ENCODE peak calls at places on chromosomes 13 and 19, in four cellular contexts. One of them, this sample, is unnamed.

GRCh38 chr19:5144545-5145179 is 175.7 kb downstream of the KDM4B start:
- DNase-seq in heart right ventricle: no peak
- DNase-seq in IMR-90: no peak
- DNase-seq in cardiac muscle cell: no peak
- DNase-seq in this sample: peak; percentile 42

GRCh38 chr13:75437582-75438318 is 44.2 kb downstream of the TBC1D4 start:
- DNase-seq in heart right ventricle: no peak
- DNase-seq in cardiac muscle cell: peak; percentile 71
- DNase-seq in IMR-90: peak; percentile 35
- DNase-seq in this sample: no peak

GRCh38 chr13:41601718-41602445 is 144.5 kb downstream of the RGCC start:
- DNase-seq in IMR-90: no peak
- DNase-seq in cardiac muscle cell: no peak
- DNase-seq in heart right ventricle: no peak
- DNase-seq in this sample: no peak

GRCh38 chr19:6023085-6023682 is 45.2 kb upstream of the RANBP3 start:
- DNase-seq in IMR-90: peak; percentile 71
- DNase-seq in cardiac muscle cell: no peak
- DNase-seq in heart right ventricle: no peak
- DNase-seq in this sample: no peak

GRCh38 chr19:17794412-17794730 is 567 bp upstream of the B3GNT3 start:
- DNase-seq in heart right ventricle: no peak
- DNase-seq in cardiac muscle cell: no peak
- DNase-seq in IMR-90: no peak
- DNase-seq in this sample: no peak

GRCh38 chr13:99086869-99087129 is 108.9 kb upstream of the DOCK9 start:
- DNase-seq in heart right ventricle: no peak
- DNase-seq in cardiac muscle cell: no peak
- DNase-seq in IMR-90: no peak
- DNase-seq in this sample: peak; percentile 76

GRCh38 chr19:41356984-41357739 is 3.4 kb upstream of the TGFB1 start:
- DNase-seq in cardiac muscle cell: no peak
- DNase-seq in IMR-90: no peak
- DNase-seq in heart right ventricle: no peak
- DNase-seq in this sample: no peak

GRCh38 chr19:49157445-49158224 is at the start of gene TRPM4:
- DNase-seq in IMR-90: peak; percentile 61
- DNase-seq in cardiac muscle cell: peak; percentile 96
- DNase-seq in heart right ventricle: peak; percentile 96
- DNase-seq in this sample: peak; percentile 96

GRCh38 chr19:7145494-7145893 is 76.0 kb downstream of the ZNF557 start:
- DNase-seq in cardiac muscle cell: no peak
- DNase-seq in IMR-90: no peak
- DNase-seq in heart right ventricle: no peak
- DNase-seq in this sample: no peak

GRCh38 chr19:28393574-28394336 is 819.2 kb downstream of the UQCRFS1 start:
- DNase-seq in heart right ventricle: no peak
- DNase-seq in cardiac muscle cell: no peak
- DNase-seq in IMR-90: no peak
- DNase-seq in this sample: no peak

GRCh38 chr13:113981611-113982295 is 7.9 kb upstream of the C13orf46 start:
- DNase-seq in heart right ventricle: no peak
- DNase-seq in cardiac muscle cell: no peak
- DNase-seq in IMR-90: no peak
- DNase-seq in this sample: peak; percentile 37

GRCh38 chr13:91809161-91809560 is 410.7 kb downstream of the GPC5 start:
- DNase-seq in heart right ventricle: no peak
- DNase-seq in IMR-90: no peak
- DNase-seq in cardiac muscle cell: no peak
- DNase-seq in this sample: no peak

GRCh38 chr19:38676023-38676877 is 28.8 kb downstream of the ACTN4 start:
- DNase-seq in heart right ventricle: no peak
- DNase-seq in IMR-90: peak; percentile 78
- DNase-seq in cardiac muscle cell: no peak
- DNase-seq in this sample: peak; percentile 62

GRCh38 chr13:72151241-72151640 is 284.2 kb upstream of the DACH1 start:
- DNase-seq in heart right ventricle: no peak
- DNase-seq in IMR-90: no peak
- DNase-seq in cardiac muscle cell: no peak
- DNase-seq in this sample: no peak

GRCh38 chr19:1026189-1027019 is at the start of gene CNN2:
- DNase-seq in cardiac muscle cell: peak; percentile 95
- DNase-seq in IMR-90: peak; percentile 67
- DNase-seq in heart right ventricle: peak; percentile 82
- DNase-seq in this sample: peak; percentile 93

GRCh38 chr13:69676286-69676685 is 431.3 kb upstream of the ATXN8OS start:
- DNase-seq in cardiac muscle cell: no peak
- DNase-seq in heart right ventricle: no peak
- DNase-seq in IMR-90: no peak
- DNase-seq in this sample: no peak

GRCh38 chr19:4606921-4607678 is 32.2 kb upstream of the TNFAIP8L1 start:
- DNase-seq in heart right ventricle: peak; percentile 76
- DNase-seq in cardiac muscle cell: peak; percentile 65
- DNase-seq in IMR-90: no peak
- DNase-seq in this sample: peak; percentile 46

GRCh38 chr13:98443329-98443728 is 133.6 kb downstream of the STK24 start:
- DNase-seq in cardiac muscle cell: no peak
- DNase-seq in heart right ventricle: no peak
- DNase-seq in IMR-90: peak; percentile 92
- DNase-seq in this sample: no peak

GRCh38 chr19:7242601-7243258 is 51.5 kb downstream of the INSR start:
- DNase-seq in IMR-90: peak; percentile 64
- DNase-seq in cardiac muscle cell: no peak
- DNase-seq in heart right ventricle: no peak
- DNase-seq in this sample: no peak

GRCh38 chr13:50616101-50616500 is 227.4 kb downstream of the DLEU7 start:
- DNase-seq in cardiac muscle cell: no peak
- DNase-seq in IMR-90: peak; percentile 51
- DNase-seq in heart right ventricle: no peak
- DNase-seq in this sample: no peak

GRCh38 chr19:50308991-50309390 is 20.2 kb downstream of the KCNC3 start:
- DNase-seq in heart right ventricle: no peak
- DNase-seq in cardiac muscle cell: no peak
- DNase-seq in IMR-90: no peak
- DNase-seq in this sample: no peak

GRCh38 chr19:44847144-44848035 is 1.3 kb downstream of the NECTIN2 start:
- DNase-seq in heart right ventricle: peak; percentile 74
- DNase-seq in cardiac muscle cell: peak; percentile 83
- DNase-seq in IMR-90: peak; percentile 58
- DNase-seq in this sample: peak; percentile 90

GRCh38 chr19:44848036-44848804 is 2.1 kb downstream of the NECTIN2 start:
- DNase-seq in cardiac muscle cell: peak; percentile 44
- DNase-seq in heart right ventricle: peak; percentile 26
- DNase-seq in IMR-90: peak; percentile 57
- DNase-seq in this sample: peak; percentile 76

GRCh38 chr19:44846455-44847143 is 502 bp downstream of the NECTIN2 start:
- DNase-seq in cardiac muscle cell: peak; percentile 76
- DNase-seq in IMR-90: no peak
- DNase-seq in heart right ventricle: no peak
- DNase-seq in this sample: peak; percentile 75

GRCh38 chr19:44845612-44846454 is at the start of gene NECTIN2:
- DNase-seq in heart right ventricle: peak; percentile 100
- DNase-seq in IMR-90: peak; percentile 98
- DNase-seq in cardiac muscle cell: peak; percentile 100
- DNase-seq in this sample: peak; percentile 100

DNA sequence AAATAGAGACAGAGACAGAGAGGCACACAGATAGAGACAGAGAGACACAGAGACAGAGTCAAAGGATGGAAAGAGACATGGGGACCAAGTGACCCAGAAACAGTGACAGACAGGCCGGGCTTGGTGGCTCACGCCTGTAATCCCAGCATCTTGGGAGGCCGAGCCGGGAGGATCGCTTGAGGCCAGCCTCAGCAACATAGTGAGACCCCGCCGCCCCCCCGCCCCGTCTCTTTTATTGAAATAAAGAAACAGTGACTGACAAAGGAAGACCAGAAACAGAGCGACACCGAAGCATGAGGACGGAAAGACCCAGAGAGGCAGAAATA is 848 bp upstream of the NECTIN2 start:
- DNase-seq in heart right ventricle: peak; percentile 35
- DNase-seq in cardiac muscle cell: no peak
- DNase-seq in IMR-90: no peak
- DNase-seq in this sample: peak; percentile 51
- H3K4me3 ChIP-seq in heart right ventricle: no peak overlapping the region
- H3K4me3 ChIP-seq in cardiac muscle cell: peak overlapping the region; percentile 29
- H3K4me3 ChIP-seq in IMR-90: peak overlapping the region; percentile 74
- H3K4me3 ChIP-seq in this sample: peak overlapping the region; percentile 40

DNA sequence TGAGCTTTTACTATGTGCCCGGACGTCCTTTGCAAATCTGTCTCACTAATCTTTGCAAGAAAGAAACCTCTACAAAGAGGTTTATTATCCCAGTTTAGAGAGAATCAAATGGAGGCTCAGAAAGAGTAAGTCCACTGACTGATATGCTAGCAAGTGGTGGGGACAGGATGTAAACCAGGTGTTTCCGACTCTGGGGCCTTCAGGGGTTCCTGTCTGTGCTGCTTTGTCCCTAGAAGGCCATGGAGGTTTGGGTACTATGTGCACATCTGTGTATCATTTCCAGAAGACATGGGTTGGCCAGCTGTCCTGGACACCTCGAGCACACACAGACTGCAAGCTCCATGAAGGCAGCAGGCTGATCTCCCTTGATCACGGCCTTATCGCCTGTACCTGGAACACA is 1.2 kb upstream of the KPTN start:
- DNase-seq in cardiac muscle cell: no peak
- DNase-seq in IMR-90: no peak
- DNase-seq in heart right ventricle: no peak
- DNase-seq in this sample: no peak
- H3K27ac ChIP-seq in cardiac muscle cell: peak overlapping the region; percentile 10
- H3K27ac ChIP-seq in IMR-90: no peak overlapping the region
- H3K27ac ChIP-seq in heart right ventricle: peak overlapping the region; percentile 89
- H3K27ac ChIP-seq in this sample: no peak overlapping the region

GRCh38 chr19:10044390-10044789 is 31.1 kb downstream of the RDH8 start:
- DNase-seq in heart right ventricle: no peak
- DNase-seq in cardiac muscle cell: no peak
- DNase-seq in IMR-90: no peak
- DNase-seq in this sample: no peak
- H3K9me3 ChIP-seq in heart right ventricle: peaks cover 6% of the 10 kb centered on the region
- H3K9me3 ChIP-seq in cardiac muscle cell: peaks cover 4% of the 10 kb centered on the region
- H3K9me3 ChIP-seq in IMR-90: peaks cover 53% of the 10 kb centered on the region
- H3K9me3 ChIP-seq in this sample: peaks cover 24% of the 10 kb centered on the region

DNA sequence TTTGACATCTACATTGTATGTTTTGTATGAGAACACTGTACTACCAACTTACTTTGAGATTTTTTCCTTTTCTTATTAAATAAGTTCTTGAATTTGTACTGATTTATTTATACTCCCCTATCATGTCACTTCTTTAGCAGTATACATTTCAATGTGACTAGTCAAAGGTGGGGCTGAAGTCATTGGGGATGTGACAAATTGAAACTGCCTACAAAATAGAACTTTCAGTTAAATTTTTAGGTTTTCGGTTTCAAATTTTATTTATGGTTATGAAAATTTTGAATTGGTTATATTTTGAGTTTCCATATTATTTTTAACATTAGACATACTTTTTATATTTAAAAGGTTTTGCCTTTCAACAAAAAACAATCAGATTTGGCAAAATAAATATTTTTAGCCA is 221.6 kb downstream of the NBEA start:
- DNase-seq in heart right ventricle: no peak
- DNase-seq in cardiac muscle cell: no peak
- DNase-seq in IMR-90: no peak
- DNase-seq in this sample: no peak
- H3K4me3 ChIP-seq in heart right ventricle: no peak overlapping the region
- H3K4me3 ChIP-seq in cardiac muscle cell: no peak overlapping the region
- H3K4me3 ChIP-seq in IMR-90: no peak overlapping the region
- H3K4me3 ChIP-seq in this sample: no peak overlapping the region

GRCh38 chr13:60986301-60986700 is 429.3 kb downstream of the PCDH20 start:
- DNase-seq in IMR-90: no peak
- DNase-seq in heart right ventricle: no peak
- DNase-seq in cardiac muscle cell: no peak
- DNase-seq in this sample: no peak
- H3K27ac ChIP-seq in IMR-90: no peak overlapping the region
- H3K27ac ChIP-seq in heart right ventricle: no peak overlapping the region
- H3K27ac ChIP-seq in cardiac muscle cell: no peak overlapping the region
- H3K27ac ChIP-seq in this sample: no peak overlapping the region

GRCh38 chr19:15300533-15301194 is 31.7 kb downstream of the BRD4 start:
- DNase-seq in IMR-90: peak; percentile 88
- DNase-seq in heart right ventricle: no peak
- DNase-seq in cardiac muscle cell: no peak
- DNase-seq in this sample: no peak

GRCh38 chr19:15298847-15299567 is 33.3 kb downstream of the BRD4 start:
- DNase-seq in cardiac muscle cell: no peak
- DNase-seq in heart right ventricle: no peak
- DNase-seq in IMR-90: no peak
- DNase-seq in this sample: no peak

GRCh38 chr19:15297416-15298224 is 34.7 kb downstream of the BRD4 start:
- DNase-seq in heart right ventricle: no peak
- DNase-seq in IMR-90: peak; percentile 83
- DNase-seq in cardiac muscle cell: no peak
- DNase-seq in this sample: no peak

GRCh38 chr19:15296841-15297415 is 35.4 kb downstream of the BRD4 start:
- DNase-seq in IMR-90: no peak
- DNase-seq in heart right ventricle: no peak
- DNase-seq in cardiac muscle cell: no peak
- DNase-seq in this sample: no peak

DNA sequence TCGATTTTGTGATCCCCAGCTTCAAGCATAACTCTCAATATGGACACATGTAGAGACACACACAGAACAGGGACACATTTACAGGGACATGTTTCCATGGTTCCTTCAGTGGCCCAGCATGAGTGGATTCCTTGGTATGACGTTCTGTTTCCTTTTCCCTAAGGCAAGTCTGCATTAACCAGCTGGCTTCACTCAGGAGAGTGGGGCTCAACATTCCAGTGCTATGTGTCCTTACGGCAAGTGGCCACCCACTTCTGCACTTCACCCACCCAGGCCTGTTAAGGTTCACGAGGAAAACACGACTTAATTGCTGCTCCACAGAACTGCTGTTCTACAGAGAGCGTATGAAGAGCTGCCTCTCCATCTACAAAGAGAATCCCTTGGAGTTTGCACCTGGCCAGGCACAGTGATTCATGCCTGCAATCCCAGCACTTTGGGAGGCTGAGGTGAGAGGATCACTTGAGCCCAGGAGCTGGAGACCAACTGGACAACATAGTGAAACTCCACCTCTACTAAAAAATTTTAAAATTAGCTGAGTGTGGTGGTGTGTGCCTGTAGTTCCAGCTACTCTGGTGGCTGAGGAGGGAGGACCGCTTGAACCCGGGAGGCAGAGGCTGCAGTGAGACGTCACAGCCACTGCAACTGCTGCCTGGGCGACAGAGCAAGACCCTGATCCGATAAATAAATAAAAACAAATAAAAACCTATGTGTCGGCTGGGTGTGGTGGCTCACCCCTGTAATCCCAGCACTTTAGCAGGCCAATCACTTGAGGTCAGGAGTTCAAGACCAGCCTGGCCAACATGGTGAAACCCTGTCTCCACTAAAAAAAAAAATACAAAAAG is 32.5 kb downstream of the BRD4 start:
- DNase-seq in cardiac muscle cell: no peak
- DNase-seq in IMR-90: peak; percentile 89
- DNase-seq in heart right ventricle: no peak
- DNase-seq in this sample: no peak
- H3K9me3 ChIP-seq in cardiac muscle cell: no peaks in the 10 kb centered on the region
- H3K9me3 ChIP-seq in IMR-90: no peaks in the 10 kb centered on the region
- H3K9me3 ChIP-seq in heart right ventricle: no peaks in the 10 kb centered on the region
- H3K9me3 ChIP-seq in this sample: no peaks in the 10 kb centered on the region

This sample was measured in right cardiac atrium.